ENCODE peak calls at places on chromosomes 5 and 9, in four cellular contexts. E is GM12878, P is K562, K is HepG2. Y is an unnamed sample.

GRCh38 chr9:34375901-34376595 is 650 bp downstream of the MYORG start:
- DNase-seq in E (no peak), P (peak; percentile 42), K (peak; percentile 69), Y (peak; percentile 50)

GRCh38 chr9:36136277-36136893 is at the start of gene GLIPR2:
- DNase-seq in E (no peak), P (peak; percentile 89), K (peak; percentile 18), Y (peak; percentile 84)

GRCh38 chr5:132294728-132295504 is 722 bp downstream of the SLC22A4 start:
- DNase-seq in E (no peak), P (peak; percentile 78), K (no peak), Y (no peak)

GRCh38 chr9:74078647-74079046 is 418.5 kb upstream of the RORB start:
- DNase-seq in E (no peak), P (no peak), K (no peak), Y (no peak)

GRCh38 chr9:41229408-41230401 is 40.6 kb upstream of the ZNG1F start:
- DNase-seq in E (peak; percentile 24), P (peak; percentile 4), K (peak; percentile 6), Y (peak; percentile 8)

GRCh38 chr5:107900721-107901120 is 230.0 kb upstream of the EFNA5 start:
- DNase-seq in E (no peak), P (no peak), K (no peak), Y (no peak)

GRCh38 chr9:105393576-105394344 is 54.1 kb upstream of the FSD1L start:
- DNase-seq in E (no peak), P (no peak), K (no peak), Y (no peak)

GRCh38 chr5:106303911-106304310 is 1366.8 kb downstream of the EFNA5 start:
- DNase-seq in E (no peak), P (no peak), K (no peak), Y (no peak)

GRCh38 chr5:13976867-13977479 is 32.5 kb upstream of the DNAH5 start:
- DNase-seq in E (no peak), P (peak; percentile 27), K (peak; percentile 15), Y (peak; percentile 62)

GRCh38 chr9:93684806-93685553 is 108.6 kb downstream of the PHF2 start:
- DNase-seq in E (no peak), P (peak; percentile 44), K (no peak), Y (peak; percentile 17)

GRCh38 chr9:108786756-108787663 is 68.8 kb downstream of the ACTL7B start:
- DNase-seq in E (no peak), P (no peak), K (no peak), Y (peak; percentile 15)

GRCh38 chr9:20898885-20899554 is 132.4 kb downstream of the HACD4 start:
- DNase-seq in E (no peak), P (no peak), K (no peak), Y (no peak)

GRCh38 chr5:59272744-59273427 is 620.6 kb downstream of the PDE4D start:
- DNase-seq in E (no peak), P (no peak), K (no peak), Y (no peak)

GRCh38 chr5:68817696-68818695 is 275.8 kb upstream of the SLC30A5 start:
- DNase-seq in E (no peak), P (no peak), K (no peak), Y (no peak)

GRCh38 chr9:95086564-95086955 is 230.9 kb downstream of the FANCC start:
- DNase-seq in E (no peak), P (no peak), K (no peak), Y (no peak)

GRCh38 chr5:172870261-172870806 is 36.3 kb downstream of the ERGIC1 start:
- DNase-seq in E (no peak), P (no peak), K (no peak), Y (no peak)

GRCh38 chr5:10233505-10233904 is 16.2 kb downstream of the ATPSCKMT start:
- DNase-seq in E (no peak), P (peak; percentile 38), K (peak; percentile 37), Y (peak; percentile 31)

GRCh38 chr9:2477755-2478154 is 143.8 kb upstream of the VLDLR start:
- DNase-seq in E (no peak), P (no peak), K (peak; percentile 7), Y (no peak)

GRCh38 chr5:157484768-157485167 is 24.8 kb downstream of the NIPAL4 start:
- DNase-seq in E (no peak), P (no peak), K (peak; percentile 38), Y (no peak)

GRCh38 chr5:68848086-68848485 is 245.7 kb upstream of the SLC30A5 start:
- DNase-seq in E (no peak), P (no peak), K (no peak), Y (no peak)

GRCh38 chr5:123874600-123875201 is 362.7 kb downstream of the CSNK1G3 start:
- DNase-seq in E (no peak), P (no peak), K (peak; percentile 26), Y (no peak)

GRCh38 chr9:97293207-97293721 is 14.2 kb upstream of the CCDC180 start:
- DNase-seq in E (no peak), P (peak; percentile 26), K (peak; percentile 92), Y (no peak)

GRCh38 chr5:79837707-79838620 is 148.3 kb downstream of the CMYA5 start:
- DNase-seq in E (no peak), P (no peak), K (no peak), Y (no peak)

GRCh38 chr5:109192543-109193281 is 217.1 kb downstream of the PJA2 start:
- DNase-seq in E (no peak), P (no peak), K (no peak), Y (no peak)

GRCh38 chr5:8825161-8825757 is 720.6 kb downstream of the SEMA5A start:
- DNase-seq in E (no peak), P (no peak), K (no peak), Y (no peak)

GRCh38 chr9:107732781-107733529 is 243.4 kb upstream of the KLF4 start:
- DNase-seq in E (no peak), P (no peak), K (no peak), Y (no peak)

GRCh38 chr9:107733530-107733907 is 243.9 kb upstream of the KLF4 start:
- DNase-seq in E (no peak), P (no peak), K (no peak), Y (no peak)

GRCh38 chr9:107737610-107737986 is 248.0 kb upstream of the KLF4 start:
- DNase-seq in E (no peak), P (no peak), K (no peak), Y (no peak)

GRCh38 chr9:107735821-107736220 is 246.3 kb upstream of the KLF4 start:
- DNase-seq in E (no peak), P (no peak), K (no peak), Y (no peak)

DNA sequence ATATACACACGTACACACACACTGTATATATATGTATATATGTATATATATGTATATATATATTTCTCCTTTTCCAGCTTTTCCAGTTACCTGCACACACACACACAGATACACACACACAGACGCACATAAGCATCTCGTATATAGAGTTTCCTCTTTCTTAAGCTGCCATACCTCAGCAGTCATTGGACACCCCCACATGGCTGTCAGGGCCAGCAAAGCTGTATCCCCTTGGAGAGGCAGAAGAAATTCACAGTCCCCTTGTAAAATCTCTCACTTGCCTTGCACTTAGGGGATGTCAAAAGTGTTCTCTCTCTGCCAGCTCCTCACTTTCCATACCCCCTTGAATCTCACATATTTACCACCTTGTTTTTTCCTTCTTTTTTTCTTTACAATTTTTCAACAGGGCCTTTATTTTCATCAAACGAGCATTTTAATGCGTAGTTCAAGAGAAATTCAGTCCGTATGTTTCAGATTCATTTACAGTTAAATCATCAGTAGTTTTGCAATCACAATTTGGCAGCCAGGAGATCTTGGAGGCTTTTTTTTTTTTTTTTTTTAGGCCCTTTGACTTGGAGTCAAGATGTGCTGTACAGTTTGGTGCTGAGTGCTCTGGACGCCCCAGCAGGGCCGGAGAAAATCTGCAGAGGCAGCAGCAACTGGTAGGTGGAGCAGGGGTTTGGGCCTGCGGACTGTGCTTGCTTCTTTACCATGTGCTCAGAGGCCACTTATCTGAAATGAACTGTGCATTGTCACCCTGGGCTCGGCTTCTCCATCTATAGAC is 244.9 kb upstream of the KLF4 start:
- DNase-seq in E (no peak), P (no peak), K (no peak), Y (no peak)
- TF ChIP-seq FOXM1 in E (no peak), P (no peak), K (no peak), Y (no peak)

GRCh38 chr5:33049845-33050244 is 338.7 kb downstream of the NPR3 start:
- DNase-seq in E (no peak), P (no peak), K (peak; percentile 18), Y (no peak)
- TF ChIP-seq FOXK2 in E (no peak), P (no peak), K (no peak), Y (no peak)

DNA sequence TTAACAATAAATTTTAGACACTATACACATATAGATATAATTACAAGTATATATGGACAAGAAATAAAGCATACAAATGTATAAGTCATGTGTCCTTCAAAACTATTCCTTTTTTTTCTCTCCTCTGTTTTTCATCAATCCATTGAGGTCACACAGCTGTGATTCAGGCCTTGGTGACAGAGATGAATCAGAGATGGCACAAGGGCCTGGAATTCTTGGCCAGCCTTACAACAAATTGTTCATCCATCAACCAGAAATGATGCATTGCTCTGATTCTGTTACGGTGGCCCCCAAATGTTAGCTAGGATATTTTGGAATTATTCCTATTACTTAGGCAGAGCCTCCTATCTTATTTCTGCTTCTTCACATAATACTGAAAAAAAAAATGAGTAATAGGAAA is 108.7 kb upstream of the MPDZ start:
- DNase-seq in E (no peak), P (no peak), K (no peak), Y (no peak)
- TF ChIP-seq FOXM1 in E (no peak), P (no peak), K (no peak), Y (no peak)

DNA sequence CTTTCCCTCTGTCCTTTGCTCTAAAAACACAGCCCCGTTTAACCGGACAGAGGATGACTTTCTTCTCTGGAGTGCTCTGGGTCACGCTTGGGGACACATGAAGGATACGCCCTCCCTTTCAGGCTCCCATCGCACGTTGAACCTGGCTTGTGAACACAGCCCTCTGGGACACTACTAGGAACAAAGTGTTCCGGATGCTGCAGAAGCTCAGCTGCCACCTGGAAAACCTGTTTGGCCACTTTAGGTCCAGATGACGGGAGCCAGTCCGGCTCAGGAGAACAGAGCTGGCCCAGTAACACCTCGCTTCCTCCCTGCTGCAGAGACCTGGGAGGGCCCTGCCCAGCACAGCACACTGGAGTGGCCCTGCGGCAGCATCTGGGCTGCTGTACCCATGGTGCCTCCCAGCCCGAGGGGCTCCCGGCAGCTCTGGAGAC is 60.1 kb downstream of the GADD45G start:
- DNase-seq in E (no peak), P (no peak), K (no peak), Y (no peak)
- TF ChIP-seq FOXK2 in E (no peak), P (no peak), K (no peak), Y (no peak)

DNA sequence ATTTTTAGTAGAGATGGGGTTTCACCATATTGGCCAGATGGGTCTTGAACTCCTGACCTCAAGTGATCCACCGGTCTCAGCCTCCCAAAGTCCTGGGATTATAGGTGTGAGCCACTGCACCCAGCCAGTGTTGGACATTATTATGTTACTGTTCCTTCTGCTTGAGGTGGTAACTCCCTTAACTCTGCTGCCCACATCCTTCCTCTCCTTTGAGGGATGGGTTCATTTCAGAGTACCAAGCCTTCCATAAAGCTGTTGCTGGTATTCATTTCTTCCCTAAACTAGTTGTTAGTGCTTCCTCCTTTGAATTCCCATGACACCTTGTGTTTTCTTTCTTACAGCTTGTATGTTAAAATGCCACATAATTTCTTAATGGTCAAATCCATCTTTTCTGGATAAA is 54.0 kb downstream of the CTNNA1 start:
- DNase-seq in E (no peak), P (no peak), K (no peak), Y (no peak)
- TF ChIP-seq FOXM1 in E (no peak), P (no peak), K (no peak), Y (no peak)

GRCh38 chr9:99699386-99699785 is 122.3 kb upstream of the NR4A3 start:
- DNase-seq in E (no peak), P (no peak), K (no peak), Y (no peak)
- TF ChIP-seq FOXK2 in E (no peak), P (no peak), K (no peak), Y (no peak)